ENCODE peak calls at places on chromosomes 1 and 21, in six cellular contexts. M is left ventricle myocardium superior, I is WTC11, A is germinal center, T is prostate gland, H is DMS 273 treated with DMSO at 0.1 percent for 48 hours. J is an unnamed sample.

GRCh38 chr21:37073417-37074194 is 552 bp downstream of the TTC3 start:
- DNase-seq in M (peak; percentile 78), I (no peak), A (peak; percentile 42), T (peak; percentile 47), H (no peak), J (peak; percentile 60)

GRCh38 chr1:16175610-16176553 is 20.0 kb upstream of the EPHA2 start:
- DNase-seq in M (peak; percentile 94), I (no peak), A (no peak), T (peak; percentile 82), H (no peak), J (peak; percentile 83)

GRCh38 chr1:206921772-206922265 is at the start of gene FCMR:
- DNase-seq in M (no peak), I (no peak), A (peak; percentile 44), T (no peak), H (no peak), J (peak; percentile 58)

GRCh38 chr1:70979879-70980278 is 67.7 kb downstream of the PTGER3 start:
- DNase-seq in M (no peak), I (no peak), A (peak; percentile 2), T (no peak), H (no peak), J (no peak)

GRCh38 chr1:56345826-56346225 is 233.5 kb downstream of the PLPP3 start:
- DNase-seq in M (no peak), I (no peak), A (no peak), T (no peak), H (no peak), J (no peak)

GRCh38 chr1:168926236-168926635 is 180.3 kb upstream of the ATP1B1 start:
- DNase-seq in M (no peak), I (no peak), A (no peak), T (no peak), H (no peak), J (no peak)

GRCh38 chr1:31396633-31397351 is 16.2 kb upstream of the SERINC2 start:
- DNase-seq in M (no peak), I (peak; percentile 58), A (no peak), T (no peak), H (no peak), J (no peak)

GRCh38 chr1:21872445-21873079 is 60.5 kb downstream of the LDLRAD2 start:
- DNase-seq in M (no peak), I (no peak), A (no peak), T (no peak), H (no peak), J (no peak)

GRCh38 chr1:30811187-30811586 is 53.6 kb upstream of the LAPTM5 start:
- DNase-seq in M (no peak), I (no peak), A (no peak), T (no peak), H (no peak), J (no peak)

GRCh38 chr1:216936779-216937178 is 213.6 kb upstream of the ESRRG start:
- DNase-seq in M (no peak), I (no peak), A (no peak), T (no peak), H (no peak), J (no peak)

GRCh38 chr1:168811213-168811612 is 82.2 kb upstream of the DPT start:
- DNase-seq in M (no peak), I (no peak), A (no peak), T (no peak), H (no peak), J (no peak)

GRCh38 chr1:238401138-238401537 is 510.4 kb upstream of the ZP4 start:
- DNase-seq in M (no peak), I (no peak), A (no peak), T (no peak), H (no peak), J (no peak)

GRCh38 chr1:39826583-39826982 is 37.9 kb upstream of the BMP8B start:
- DNase-seq in M (no peak), I (no peak), A (no peak), T (no peak), H (no peak), J (no peak)

GRCh38 chr1:217747156-217747769 is 116.1 kb downstream of the SPATA17 start:
- DNase-seq in M (no peak), I (no peak), A (peak; percentile 6), T (no peak), H (peak; percentile 2), J (no peak)

GRCh38 chr1:15153842-15154479 is 414 bp downstream of the TMEM51 start:
- DNase-seq in M (peak; percentile 85), I (peak; percentile 85), A (peak; percentile 19), T (peak; percentile 39), H (no peak), J (peak; percentile 59)

GRCh38 chr1:228487336-228488106 is at the start of gene RNF187:
- DNase-seq in M (peak; percentile 95), I (no peak), A (peak; percentile 90), T (peak; percentile 82), H (no peak), J (peak; percentile 93)

GRCh38 chr1:228871314-228872061 is 136.2 kb downstream of the RHOU start:
- DNase-seq in M (no peak), I (no peak), A (no peak), T (no peak), H (no peak), J (no peak)

GRCh38 chr1:8687053-8687452 is 130.4 kb downstream of the RERE start:
- DNase-seq in M (no peak), I (no peak), A (no peak), T (no peak), H (peak; percentile 69), J (no peak)

GRCh38 chr1:116567790-116568667 is 2.8 kb downstream of the CD58 start:
- DNase-seq in M (no peak), I (no peak), A (no peak), T (no peak), H (no peak), J (no peak)

GRCh38 chr1:226047495-226047894 is 15.0 kb upstream of the H3-3A start:
- DNase-seq in M (no peak), I (no peak), A (no peak), T (no peak), H (no peak), J (no peak)

GRCh38 chr1:30777060-30777905 is 19.7 kb upstream of the LAPTM5 start:
- DNase-seq in M (peak; percentile 9), I (no peak), A (no peak), T (no peak), H (no peak), J (no peak)

GRCh38 chr1:218407630-218408029 is 62.5 kb downstream of the TGFB2 start:
- DNase-seq in M (no peak), I (no peak), A (no peak), T (no peak), H (no peak), J (no peak)

GRCh38 chr21:27570306-27570868 is 603.5 kb upstream of the ADAMTS5 start:
- DNase-seq in M (peak; percentile 66), I (no peak), A (no peak), T (no peak), H (no peak), J (peak; percentile 39)

GRCh38 chr1:116857092-116857491 is 52.6 kb upstream of the PTGFRN start:
- DNase-seq in M (no peak), I (no peak), A (no peak), T (no peak), H (no peak), J (no peak)

GRCh38 chr1:43358121-43358745 is 548 bp upstream of the CDC20 start:
- DNase-seq in M (no peak), I (peak; percentile 39), A (peak; percentile 23), T (no peak), H (peak; percentile 19), J (no peak)